ENCODE peak calls at places on chromosomes 12 and 14, in five cellular contexts. Z, H, M, Q and W are unnamed samples.

GRCh38 chr12:6532051-6532926 is 2.0 kb upstream of the GAPDH start:
- DNase-seq in M (peak), Q (peak), H (peak), Z (peak), W (peak)

GRCh38 chr14:62126885-62127478 is 364.8 kb downstream of the SNAPC1 start:
- DNase-seq in Q (no peak), H (no peak), Z (peak), M (no peak), W (no peak)

GRCh38 chr12:19779393-19780056 is 340.2 kb downstream of the AEBP2 start:
- DNase-seq in M (no peak), Q (no peak), Z (no peak), H (no peak), W (no peak)

GRCh38 chr12:27424631-27425230 is 21.8 kb upstream of the SMCO2 start:
- DNase-seq in M (no peak), Z (no peak), Q (no peak), H (no peak), W (no peak)

GRCh38 chr12:1500095-1500801 is 94.1 kb downstream of the FBXL14 start:
- DNase-seq in M (no peak), Q (no peak), Z (peak), H (no peak), W (no peak)

GRCh38 chr12:47346251-47347019 is 266.7 kb upstream of the AMIGO2 start:
- DNase-seq in M (no peak), H (no peak), Z (no peak), Q (no peak), W (no peak)

GRCh38 chr12:101298426-101298825 is 18.5 kb downstream of the UTP20 start:
- DNase-seq in Z (no peak), H (no peak), Q (no peak), M (no peak), W (no peak)

GRCh38 chr12:30687265-30687986 is 8.2 kb downstream of the IPO8 start:
- DNase-seq in H (no peak), Z (no peak), Q (no peak), M (no peak), W (no peak)

GRCh38 chr14:91284791-91285548 is 40.5 kb upstream of the GPR68 start:
- DNase-seq in M (no peak), Z (no peak), H (no peak), Q (no peak), W (no peak)

GRCh38 chr14:64604001-64604400 is 54.2 kb downstream of the PPP1R36 start:
- DNase-seq in H (no peak), Q (no peak), M (no peak), Z (no peak), W (no peak)

GRCh38 chr12:50192908-50193307 is 25.7 kb upstream of the CERS5 start:
- DNase-seq in Z (no peak), Q (no peak), M (no peak), H (no peak), W (no peak)

GRCh38 chr12:8038659-8039114 is 6.2 kb downstream of the FOXJ2 start:
- DNase-seq in Q (peak), H (peak), M (no peak), Z (peak), W (no peak)

GRCh38 chr12:84911331-84912190 is 1.0 kb downstream of the SLC6A15 start:
- DNase-seq in Z (peak), H (no peak), Q (no peak), M (no peak), W (peak)

GRCh38 chr12:102043928-102044327 is 17.9 kb downstream of the WASHC3 start:
- DNase-seq in M (no peak), Q (no peak), Z (no peak), H (no peak), W (no peak)

GRCh38 chr14:101077511-101078074 is 174.1 kb upstream of the RTL1 start:
- DNase-seq in M (no peak), Q (peak), Z (peak), H (no peak), W (peak)

GRCh38 chr12:1553987-1554982 is 40.1 kb downstream of the FBXL14 start:
- DNase-seq in H (no peak), Z (no peak), M (no peak), Q (no peak), W (no peak)

DNA sequence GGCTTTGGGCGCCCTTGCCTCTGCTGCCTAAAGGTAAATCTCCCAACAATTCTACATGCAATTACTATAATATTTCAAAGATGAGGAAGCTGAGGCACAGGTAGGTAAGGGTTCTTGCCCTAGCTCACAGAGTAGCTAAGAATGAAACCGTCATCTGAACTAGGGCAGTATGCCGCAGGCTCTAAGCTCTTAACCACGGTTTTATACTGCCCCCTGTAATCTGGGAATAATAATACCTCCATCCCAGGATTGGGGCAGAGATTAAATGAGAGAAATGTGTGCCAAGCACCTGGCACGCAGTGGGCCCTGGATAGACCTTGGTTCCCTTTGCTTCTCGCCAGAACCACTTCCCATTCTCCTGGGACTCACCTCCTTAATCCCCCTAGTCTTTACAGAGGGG is 1.5 kb upstream of the HRK start:
- DNase-seq in H (no peak), Z (no peak), Q (no peak), M (no peak), W (no peak)
- TF ChIP-seq CTCF in H (peak), Z (no peak), Q (no peak), M (no peak), W (peak)

GRCh38 chr12:93616584-93617101 is 44.2 kb downstream of the SOCS2 start:
- DNase-seq in Z (no peak), M (no peak), Q (no peak), H (no peak), W (no peak)
- H3K27ac ChIP-seq in Z (no peak), M (no peak), Q (no peak), H (no peak), W (no peak)

GRCh38 chr12:11513288-11513687 is 117.9 kb upstream of the PRB2 start:
- DNase-seq in Z (no peak), Q (no peak), M (no peak), H (no peak), W (no peak)
- TF ChIP-seq CTCF in Z (no peak), Q (no peak), M (no peak), H (no peak), W (no peak)

GRCh38 chr14:53646925-53647324 is 309.7 kb downstream of the BMP4 start:
- DNase-seq in Z (no peak), H (no peak), M (no peak), Q (no peak), W (no peak)
- H3K27ac ChIP-seq in Z (no peak), H (no peak), M (no peak), Q (no peak), W (no peak)

DNA sequence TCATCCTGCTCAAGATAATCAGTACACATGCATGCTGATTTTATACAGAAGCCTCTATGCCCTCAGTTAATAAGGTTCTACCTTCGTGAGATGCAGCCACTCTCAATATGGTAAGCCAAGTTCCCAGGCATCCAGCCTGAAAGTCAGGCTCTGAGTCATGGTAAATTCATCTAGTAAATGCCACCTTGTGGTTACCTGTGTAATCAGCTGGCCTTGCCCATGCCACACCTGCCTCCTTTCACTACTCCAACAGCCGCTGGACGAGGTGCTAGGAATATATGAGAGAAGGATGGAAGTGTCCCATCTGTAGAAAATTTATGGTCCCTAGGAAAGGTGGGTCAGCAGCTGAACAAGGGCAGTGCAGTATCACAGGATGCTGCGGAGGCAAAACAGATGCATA is 207.3 kb downstream of the SSPN start:
- DNase-seq in M (no peak), Q (no peak), H (no peak), Z (peak), W (no peak)
- TF ChIP-seq CTCF in M (no peak), Q (no peak), H (peak), Z (peak), W (no peak)

GRCh38 chr14:102479107-102479506 is 30.5 kb downstream of the ANKRD9 start:
- DNase-seq in M (no peak), H (no peak), Z (no peak), Q (no peak), W (no peak)
- H3K27ac ChIP-seq in M (no peak), H (no peak), Z (no peak), Q (no peak), W (peak)

GRCh38 chr12:15329891-15330290 is 7.6 kb downstream of the PTPRO start:
- DNase-seq in Q (no peak), Z (no peak), H (no peak), M (no peak), W (no peak)
- TF ChIP-seq CTCF in Q (no peak), Z (no peak), H (no peak), M (no peak), W (no peak)

GRCh38 chr14:96538663-96539317 is 36.6 kb downstream of the PAPOLA start:
- DNase-seq in Q (no peak), H (no peak), Z (no peak), M (no peak), W (no peak)
- H3K27ac ChIP-seq in Q (no peak), H (no peak), Z (peak), M (no peak), W (no peak)